ENCODE peak calls at places on chromosome 19, in nine cellular contexts. Z is activated naive CD4-positive, alpha-beta T cell; F is stimulated activated CD4-positive, alpha-beta T cell treated with anti-CD3 and anti-CD28 coated beads, Interleukin-2, amount 100 ng/mL, for 24 hours; N is immature natural killer cell; H is HFFc6; T is brain microvascular endothelial cell; B is tibial artery; L is mesothelial cell of epicardium; Y is NCI-H1105. E is an unnamed sample.

GRCh38 chr19:7928741-7929701 is 3.1 kb upstream of the CTXN1 start:
- DNase-seq in Z (peak; percentile 58), N (peak; percentile 78), L (no peak), B (peak; percentile 89), F (peak; percentile 68), H (peak; percentile 89), Y (peak; percentile 59), T (peak; percentile 82), E (no peak)

GRCh38 chr19:2550431-2551171 is 74.7 kb downstream of the GADD45B start:
- DNase-seq in H (no peak), L (no peak), B (no peak), Z (no peak), T (no peak), Y (no peak), F (no peak), N (no peak), E (no peak)

GRCh38 chr19:7326105-7326877 is 22.4 kb upstream of the ARHGEF18 start:
- DNase-seq in Y (no peak), Z (no peak), N (peak; percentile 28), L (no peak), H (no peak), B (peak; percentile 32), F (peak; percentile 53), T (peak; percentile 10), E (no peak)

GRCh38 chr19:17385878-17386611 is 8.0 kb downstream of the CCDC194 start:
- DNase-seq in B (peak; percentile 79), Y (no peak), N (peak; percentile 51), L (peak; percentile 65), H (no peak), F (peak; percentile 76), Z (peak; percentile 60), T (peak; percentile 35), E (peak; percentile 3)

GRCh38 chr19:46073268-46073922 is 32.6 kb upstream of the IGFL4 start:
- DNase-seq in N (no peak), T (no peak), Z (no peak), L (no peak), B (no peak), Y (no peak), H (peak; percentile 18), F (no peak), E (no peak)

GRCh38 chr19:1251503-1252220 is 3.3 kb downstream of the MIDN start:
- DNase-seq in Y (no peak), F (peak; percentile 69), Z (peak; percentile 58), H (no peak), B (peak; percentile 89), N (peak; percentile 66), L (no peak), T (no peak), E (no peak)

GRCh38 chr19:58056261-58056660 is 2.8 kb upstream of the ZNF135 start:
- DNase-seq in B (no peak), H (no peak), F (no peak), Y (no peak), N (no peak), L (no peak), Z (no peak), T (no peak), E (no peak)

GRCh38 chr19:55024111-55024510 is 14.0 kb downstream of the GP6 start:
- DNase-seq in F (no peak), N (no peak), T (no peak), Y (no peak), Z (no peak), H (no peak), L (no peak), B (no peak), E (no peak)

GRCh38 chr19:45598267-45599011 is 3.6 kb downstream of the GPR4 start:
- DNase-seq in Y (no peak), T (no peak), N (no peak), Z (no peak), F (no peak), H (no peak), L (no peak), B (no peak), E (no peak)

GRCh38 chr19:31303262-31303815 is 45.9 kb downstream of the TSHZ3 start:
- DNase-seq in B (no peak), F (no peak), T (no peak), N (no peak), H (no peak), Z (no peak), L (no peak), Y (no peak), E (no peak)

GRCh38 chr19:5396963-5397362 is 56.4 kb upstream of the PTPRS start:
- DNase-seq in B (no peak), T (no peak), L (no peak), F (no peak), Y (no peak), N (no peak), H (no peak), Z (no peak), E (no peak)

GRCh38 chr19:15297416-15298224 is 34.7 kb downstream of the BRD4 start:
- DNase-seq in N (no peak), H (peak; percentile 74), T (peak; percentile 36), F (no peak), Z (no peak), L (no peak), B (no peak), Y (no peak), E (no peak)

GRCh38 chr19:1106841-1107654 is 3.3 kb downstream of the GPX4 start:
- DNase-seq in Y (no peak), Z (no peak), L (no peak), H (no peak), F (no peak), T (no peak), N (no peak), B (no peak), E (no peak)

GRCh38 chr19:18697680-18698079 is 14.2 kb downstream of the CRTC1 start:
- DNase-seq in L (no peak), F (no peak), Z (no peak), Y (peak; percentile 52), T (no peak), H (no peak), N (no peak), B (no peak), E (no peak)

GRCh38 chr19:6971366-6971765 is 49.9 kb downstream of the MBD3L2B start:
- DNase-seq in N (no peak), F (no peak), T (no peak), L (no peak), H (peak; percentile 3), B (no peak), Z (no peak), Y (no peak), E (no peak)

GRCh38 chr19:1143828-1144399 is 30.2 kb downstream of the SBNO2 start:
- DNase-seq in Y (no peak), N (no peak), H (no peak), T (no peak), L (no peak), B (no peak), Z (no peak), F (no peak), E (no peak)

GRCh38 chr19:46000497-46001246 is 5.4 kb downstream of the CCDC61 start:
- DNase-seq in Z (peak; percentile 71), L (no peak), T (no peak), F (peak; percentile 65), H (no peak), B (no peak), N (peak; percentile 42), Y (peak; percentile 78), E (peak; percentile 68)

GRCh38 chr19:326851-327250 is 17.7 kb downstream of the MIER2 start:
- DNase-seq in N (no peak), B (no peak), T (no peak), L (no peak), Y (no peak), Z (no peak), F (no peak), H (no peak), E (no peak)

E was measured in NCI-H748 treated with DMSO at 0.1 percent for 48 hours.